ENCODE peak calls at places on chromosomes 5 and 9, in four cellular contexts. One of them, this sample, is unnamed.

GRCh38 chr9:17398351-17398750 is 180.5 kb upstream of the SH3GL2 start:
- DNase-seq in astrocyte of the spinal cord: no peak
- DNase-seq in NCI-H1092: no peak
- DNase-seq in left cardiac atrium: no peak
- DNase-seq in this sample: no peak

GRCh38 chr9:135736265-135736978 is 34.4 kb downstream of the KCNT1 start:
- DNase-seq in NCI-H1092: no peak
- DNase-seq in left cardiac atrium: no peak
- DNase-seq in astrocyte of the spinal cord: no peak
- DNase-seq in this sample: no peak

GRCh38 chr5:59698774-59699173 is 194.8 kb downstream of the PDE4D start:
- DNase-seq in NCI-H1092: peak
- DNase-seq in astrocyte of the spinal cord: no peak
- DNase-seq in left cardiac atrium: no peak
- DNase-seq in this sample: no peak

GRCh38 chr9:130632081-130632710 is 32.2 kb upstream of the PRDM12 start:
- DNase-seq in astrocyte of the spinal cord: no peak
- DNase-seq in NCI-H1092: no peak
- DNase-seq in left cardiac atrium: no peak
- DNase-seq in this sample: no peak

GRCh38 chr9:129404621-129405020 is 216.3 kb downstream of the C9orf50 start:
- DNase-seq in astrocyte of the spinal cord: no peak
- DNase-seq in left cardiac atrium: peak
- DNase-seq in NCI-H1092: no peak
- DNase-seq in this sample: no peak

GRCh38 chr9:87765521-87765920 is 39.6 kb downstream of the CTSL start:
- DNase-seq in left cardiac atrium: no peak
- DNase-seq in astrocyte of the spinal cord: no peak
- DNase-seq in NCI-H1092: no peak
- DNase-seq in this sample: no peak

GRCh38 chr9:111287127-111287526 is 42.9 kb downstream of the OR2K2 start:
- DNase-seq in left cardiac atrium: no peak
- DNase-seq in astrocyte of the spinal cord: peak
- DNase-seq in NCI-H1092: no peak
- DNase-seq in this sample: peak

GRCh38 chr5:127203818-127204217 is 86.8 kb upstream of the MEGF10 start:
- DNase-seq in astrocyte of the spinal cord: peak
- DNase-seq in NCI-H1092: no peak
- DNase-seq in left cardiac atrium: no peak
- DNase-seq in this sample: no peak

GRCh38 chr5:624118-624950 is 12.2 kb downstream of the CEP72 start:
- DNase-seq in NCI-H1092: no peak
- DNase-seq in astrocyte of the spinal cord: no peak
- DNase-seq in left cardiac atrium: no peak
- DNase-seq in this sample: no peak

GRCh38 chr5:68285857-68286611 is 70.5 kb downstream of the PIK3R1 start:
- DNase-seq in left cardiac atrium: no peak
- DNase-seq in astrocyte of the spinal cord: peak
- DNase-seq in NCI-H1092: no peak
- DNase-seq in this sample: no peak

GRCh38 chr5:1723476-1723875 is 76.2 kb downstream of the MRPL36 start:
- DNase-seq in NCI-H1092: no peak
- DNase-seq in astrocyte of the spinal cord: no peak
- DNase-seq in left cardiac atrium: no peak
- DNase-seq in this sample: no peak

GRCh38 chr5:163571755-163572154 is 66.3 kb downstream of the MAT2B start:
- DNase-seq in NCI-H1092: no peak
- DNase-seq in left cardiac atrium: no peak
- DNase-seq in astrocyte of the spinal cord: peak
- DNase-seq in this sample: peak

GRCh38 chr5:2508514-2508913 is 243.0 kb downstream of the IRX2 start:
- DNase-seq in NCI-H1092: no peak
- DNase-seq in astrocyte of the spinal cord: no peak
- DNase-seq in left cardiac atrium: no peak
- DNase-seq in this sample: no peak

GRCh38 chr5:102857090-102857818 is 102.1 kb downstream of the PAM start:
- DNase-seq in NCI-H1092: no peak
- DNase-seq in astrocyte of the spinal cord: no peak
- DNase-seq in left cardiac atrium: no peak
- DNase-seq in this sample: no peak

GRCh38 chr9:530681-531080 is 310.8 kb upstream of the DMRT1 start:
- DNase-seq in NCI-H1092: no peak
- DNase-seq in astrocyte of the spinal cord: peak
- DNase-seq in left cardiac atrium: peak
- DNase-seq in this sample: peak